ENCODE peak calls at places on chromosomes 5 and 9, in four cellular contexts. One of them, this sample, is unnamed.

GRCh38 chr9:134621558-134622110 is 20.0 kb upstream of the COL5A1 start:
- DNase-seq in fibroblast of lung: no peak
- DNase-seq in astrocyte: no peak
- DNase-seq in mucosa of descending colon: no peak
- DNase-seq in this sample: no peak

GRCh38 chr5:170251462-170251861 is 18.7 kb downstream of the C5orf58 start:
- DNase-seq in fibroblast of lung: no peak
- DNase-seq in astrocyte: no peak
- DNase-seq in mucosa of descending colon: no peak
- DNase-seq in this sample: no peak

GRCh38 chr5:68037541-68037940 is 178.0 kb upstream of the PIK3R1 start:
- DNase-seq in mucosa of descending colon: no peak
- DNase-seq in astrocyte: no peak
- DNase-seq in fibroblast of lung: peak; percentile 23
- DNase-seq in this sample: no peak

GRCh38 chr5:92864591-92864990 is 716.4 kb downstream of the NR2F1-AS1 start:
- DNase-seq in astrocyte: no peak
- DNase-seq in mucosa of descending colon: no peak
- DNase-seq in fibroblast of lung: no peak
- DNase-seq in this sample: no peak

GRCh38 chr5:111748304-111748763 is 8.7 kb downstream of the NREP start:
- DNase-seq in fibroblast of lung: peak; percentile 72
- DNase-seq in mucosa of descending colon: no peak
- DNase-seq in astrocyte: peak; percentile 97
- DNase-seq in this sample: peak; percentile 82

GRCh38 chr9:135326141-135326540 is 153.4 kb upstream of the PPP1R26 start:
- DNase-seq in fibroblast of lung: no peak
- DNase-seq in astrocyte: no peak
- DNase-seq in mucosa of descending colon: no peak
- DNase-seq in this sample: no peak

GRCh38 chr5:29697786-29698414 is 1495.6 kb upstream of the CDH6 start:
- DNase-seq in mucosa of descending colon: no peak
- DNase-seq in astrocyte: no peak
- DNase-seq in fibroblast of lung: no peak
- DNase-seq in this sample: no peak

GRCh38 chr5:65907138-65907537 is 19.2 kb upstream of the ERBIN start:
- DNase-seq in astrocyte: peak; percentile 67
- DNase-seq in fibroblast of lung: no peak
- DNase-seq in mucosa of descending colon: no peak
- DNase-seq in this sample: peak; percentile 63

GRCh38 chr5:139251695-139252288 is 41.7 kb upstream of the MATR3 start:
- DNase-seq in mucosa of descending colon: no peak
- DNase-seq in astrocyte: peak; percentile 45
- DNase-seq in fibroblast of lung: no peak
- DNase-seq in this sample: peak; percentile 58

GRCh38 chr9:108835831-108836230 is 20.0 kb downstream of the ACTL7B start:
- DNase-seq in mucosa of descending colon: no peak
- DNase-seq in astrocyte: no peak
- DNase-seq in fibroblast of lung: no peak
- DNase-seq in this sample: no peak

GRCh38 chr5:92962752-92963151 is 618.3 kb downstream of the NR2F1-AS1 start:
- DNase-seq in mucosa of descending colon: no peak
- DNase-seq in fibroblast of lung: no peak
- DNase-seq in astrocyte: no peak
- DNase-seq in this sample: no peak

GRCh38 chr5:133763744-133764143 is 151.4 kb upstream of the FSTL4 start:
- DNase-seq in fibroblast of lung: no peak
- DNase-seq in astrocyte: no peak
- DNase-seq in mucosa of descending colon: no peak
- DNase-seq in this sample: no peak

GRCh38 chr9:95182854-95183563 is 134.5 kb downstream of the FANCC start:
- DNase-seq in mucosa of descending colon: no peak
- DNase-seq in astrocyte: no peak
- DNase-seq in fibroblast of lung: no peak
- DNase-seq in this sample: no peak

GRCh38 chr9:31390352-31391025 is 994.0 kb upstream of the ACO1 start:
- DNase-seq in fibroblast of lung: no peak
- DNase-seq in astrocyte: no peak
- DNase-seq in mucosa of descending colon: no peak
- DNase-seq in this sample: no peak

GRCh38 chr9:101571114-101571513 is 23.7 kb downstream of the PPP3R2 start:
- DNase-seq in mucosa of descending colon: no peak
- DNase-seq in fibroblast of lung: no peak
- DNase-seq in astrocyte: no peak
- DNase-seq in this sample: no peak

GRCh38 chr5:8570529-8570928 is 701.6 kb downstream of the MTRR start:
- DNase-seq in mucosa of descending colon: no peak
- DNase-seq in astrocyte: no peak
- DNase-seq in fibroblast of lung: no peak
- DNase-seq in this sample: no peak

GRCh38 chr9:17600962-17601593 is 22.2 kb downstream of the SH3GL2 start:
- DNase-seq in fibroblast of lung: peak; percentile 51
- DNase-seq in astrocyte: peak; percentile 59
- DNase-seq in mucosa of descending colon: no peak
- DNase-seq in this sample: no peak

GRCh38 chr5:110075656-110076055 is 385.9 kb downstream of the MAN2A1 start:
- DNase-seq in astrocyte: no peak
- DNase-seq in fibroblast of lung: no peak
- DNase-seq in mucosa of descending colon: no peak
- DNase-seq in this sample: no peak

GRCh38 chr9:126131066-126132010 is 195.3 kb upstream of the MVB12B start:
- DNase-seq in mucosa of descending colon: no peak
- DNase-seq in astrocyte: no peak
- DNase-seq in fibroblast of lung: no peak
- DNase-seq in this sample: no peak

GRCh38 chr9:77011973-77012817 is 7.3 kb upstream of the FOXB2 start:
- DNase-seq in mucosa of descending colon: peak; percentile 80
- DNase-seq in fibroblast of lung: peak; percentile 55
- DNase-seq in astrocyte: no peak
- DNase-seq in this sample: peak; percentile 15

GRCh38 chr5:110159202-110159601 is 469.5 kb downstream of the MAN2A1 start:
- DNase-seq in astrocyte: peak; percentile 74
- DNase-seq in mucosa of descending colon: no peak
- DNase-seq in fibroblast of lung: peak; percentile 47
- DNase-seq in this sample: peak; percentile 46

GRCh38 chr5:97043511-97043910 is 98.9 kb downstream of the LIX1 start:
- DNase-seq in astrocyte: no peak
- DNase-seq in fibroblast of lung: no peak
- DNase-seq in mucosa of descending colon: no peak
- DNase-seq in this sample: no peak

GRCh38 chr9:94843089-94843488 is 116.6 kb downstream of the AOPEP start:
- DNase-seq in fibroblast of lung: no peak
- DNase-seq in mucosa of descending colon: no peak
- DNase-seq in astrocyte: no peak
- DNase-seq in this sample: no peak

GRCh38 chr5:62578540-62578939 is at the start of gene LRRC70:
- DNase-seq in mucosa of descending colon: no peak
- DNase-seq in astrocyte: peak; percentile 57
- DNase-seq in fibroblast of lung: peak; percentile 65
- DNase-seq in this sample: peak; percentile 27

GRCh38 chr5:163917741-163918140 is 412.3 kb downstream of the MAT2B start:
- DNase-seq in mucosa of descending colon: no peak
- DNase-seq in fibroblast of lung: no peak
- DNase-seq in astrocyte: no peak
- DNase-seq in this sample: no peak

GRCh38 chr5:19462019-19462418 is 526.0 kb downstream of the CDH18 start:
- DNase-seq in mucosa of descending colon: no peak
- DNase-seq in fibroblast of lung: no peak
- DNase-seq in astrocyte: no peak
- DNase-seq in this sample: no peak

GRCh38 chr5:138962619-138963370 is 87.7 kb upstream of the LRRTM2 start:
- DNase-seq in mucosa of descending colon: no peak
- DNase-seq in fibroblast of lung: no peak
- DNase-seq in astrocyte: no peak
- DNase-seq in this sample: no peak

DNA sequence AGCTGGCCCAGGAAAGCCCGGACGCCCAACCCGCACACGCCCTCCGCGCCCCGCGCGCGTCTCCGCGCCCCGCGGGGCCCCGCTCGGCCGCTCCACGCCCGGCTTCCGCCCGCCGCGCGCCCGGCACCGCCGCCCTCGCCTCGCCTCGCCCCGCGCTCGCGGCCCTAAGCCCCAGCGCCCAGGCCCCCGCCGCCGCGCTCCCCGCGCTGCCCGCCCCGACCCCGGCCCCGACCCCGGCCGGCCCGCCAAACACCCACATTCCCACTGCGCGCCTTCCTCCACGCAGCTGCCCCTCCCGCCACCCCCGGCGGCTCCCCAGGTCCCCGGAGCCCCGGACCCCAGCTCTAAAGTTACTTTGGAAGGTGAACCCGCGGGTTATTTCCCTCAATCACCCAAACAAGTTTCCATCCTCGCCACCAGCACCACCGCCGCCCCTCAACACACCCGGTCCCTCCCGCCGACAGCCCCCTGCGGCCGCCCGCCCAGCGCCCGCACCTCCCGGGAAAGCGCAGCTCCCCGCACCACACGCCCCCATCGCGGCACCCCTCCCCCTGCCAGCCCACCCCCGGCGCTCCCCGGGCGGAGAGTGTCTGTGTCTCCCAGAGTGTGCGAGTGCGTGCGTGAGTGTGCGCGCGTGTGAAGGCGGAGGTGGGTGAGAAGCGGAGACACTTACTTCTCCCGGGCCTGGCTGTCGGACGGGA is 439 bp downstream of the SSBP2 start:
- DNase-seq in astrocyte: no peak
- DNase-seq in mucosa of descending colon: no peak
- DNase-seq in fibroblast of lung: no peak
- DNase-seq in this sample: no peak
- H3K4me3 ChIP-seq in astrocyte: peak overlapping the region; percentile 72
- H3K4me3 ChIP-seq in mucosa of descending colon: peak overlapping the region; percentile 47
- H3K4me3 ChIP-seq in fibroblast of lung: peak overlapping the region; percentile 34
- H3K4me3 ChIP-seq in this sample: peak overlapping the region; percentile 85

GRCh38 chr9:137570566-137570965 is 8.2 kb downstream of the DPH7 start:
- DNase-seq in astrocyte: no peak
- DNase-seq in mucosa of descending colon: no peak
- DNase-seq in fibroblast of lung: no peak
- DNase-seq in this sample: no peak
- TF ChIP-seq CTCF in astrocyte: no peak
- TF ChIP-seq CTCF in mucosa of descending colon: no peak
- TF ChIP-seq CTCF in fibroblast of lung: no peak
- TF ChIP-seq CTCF in this sample: no peak

DNA sequence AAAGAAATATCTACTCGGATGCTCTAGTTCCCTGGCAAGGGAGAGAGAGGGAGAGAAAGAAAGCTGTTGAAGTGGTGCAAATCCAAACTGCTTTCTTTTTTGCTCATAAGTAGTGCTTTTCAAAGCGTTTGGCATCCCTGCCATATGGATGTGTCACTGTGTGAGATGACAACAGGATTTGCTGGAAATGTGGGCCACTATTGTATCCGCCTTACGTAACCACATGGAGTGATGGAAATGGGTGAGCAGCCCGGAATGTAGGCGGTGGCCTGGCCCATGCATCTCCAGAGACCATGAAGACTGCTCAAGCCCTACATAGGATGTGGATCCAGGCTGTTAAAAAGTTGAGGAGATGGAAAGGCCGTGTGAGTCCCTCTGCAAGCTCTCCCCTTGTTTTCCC is 30.8 kb downstream of the TJP2 start:
- DNase-seq in fibroblast of lung: peak; percentile 56
- DNase-seq in mucosa of descending colon: no peak
- DNase-seq in astrocyte: peak; percentile 74
- DNase-seq in this sample: peak; percentile 77
- H3K4me3 ChIP-seq in fibroblast of lung: peak overlapping the region; percentile 18
- H3K4me3 ChIP-seq in mucosa of descending colon: no peak overlapping the region
- H3K4me3 ChIP-seq in astrocyte: no peak overlapping the region
- H3K4me3 ChIP-seq in this sample: peak overlapping the region; percentile 4

GRCh38 chr5:72268260-72268659 is 51.8 kb downstream of the MRPS27 start:
- DNase-seq in astrocyte: no peak
- DNase-seq in fibroblast of lung: no peak
- DNase-seq in mucosa of descending colon: no peak
- DNase-seq in this sample: no peak
- TF ChIP-seq CTCF in astrocyte: no peak
- TF ChIP-seq CTCF in fibroblast of lung: no peak
- TF ChIP-seq CTCF in mucosa of descending colon: no peak
- TF ChIP-seq CTCF in this sample: no peak

GRCh38 chr5:171312129-171312819 is 3.2 kb downstream of the TLX3 start:
- DNase-seq in astrocyte: no peak
- DNase-seq in fibroblast of lung: peak; percentile 20
- DNase-seq in mucosa of descending colon: no peak
- DNase-seq in this sample: no peak
- H3K4me3 ChIP-seq in astrocyte: peak overlapping the region; percentile 17
- H3K4me3 ChIP-seq in fibroblast of lung: no peak overlapping the region
- H3K4me3 ChIP-seq in mucosa of descending colon: no peak overlapping the region
- H3K4me3 ChIP-seq in this sample: no peak overlapping the region

GRCh38 chr5:141040093-141040762 is 10.9 kb upstream of the PCDHB1 start:
- DNase-seq in astrocyte: no peak
- DNase-seq in fibroblast of lung: no peak
- DNase-seq in mucosa of descending colon: no peak
- DNase-seq in this sample: no peak
- TF ChIP-seq CTCF in astrocyte: no peak
- TF ChIP-seq CTCF in fibroblast of lung: peak; percentile 9
- TF ChIP-seq CTCF in mucosa of descending colon: no peak
- TF ChIP-seq CTCF in this sample: peak; percentile 16

DNA sequence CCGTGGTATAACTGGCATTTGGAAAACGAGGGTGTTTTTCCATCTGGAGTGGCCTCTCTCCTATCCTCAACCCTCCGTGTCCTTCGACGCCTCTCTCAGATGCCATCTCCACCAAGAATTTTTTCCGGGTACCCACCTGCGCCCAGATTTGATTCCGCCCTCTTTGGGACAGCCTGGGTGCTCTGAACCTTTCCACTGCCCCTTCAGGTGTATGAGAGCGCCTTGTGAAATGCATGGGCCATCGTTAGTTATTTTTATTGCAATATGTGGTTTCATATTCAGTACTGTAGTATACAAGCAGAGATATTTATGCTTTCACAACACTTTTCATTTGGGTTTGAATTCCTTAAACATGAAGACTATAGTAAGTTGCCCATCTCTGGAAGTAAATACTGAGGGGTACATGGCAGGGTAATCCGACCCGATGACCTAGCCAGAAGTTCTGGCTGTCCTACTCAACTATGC is 78.2 kb upstream of the IFNE start:
- DNase-seq in fibroblast of lung: peak; percentile 28
- DNase-seq in astrocyte: no peak
- DNase-seq in mucosa of descending colon: no peak
- DNase-seq in this sample: no peak
- H3K4me3 ChIP-seq in fibroblast of lung: peak overlapping the region; percentile 97
- H3K4me3 ChIP-seq in astrocyte: peak overlapping the region; percentile 96
- H3K4me3 ChIP-seq in mucosa of descending colon: no peak overlapping the region
- H3K4me3 ChIP-seq in this sample: peak overlapping the region; percentile 76

DNA sequence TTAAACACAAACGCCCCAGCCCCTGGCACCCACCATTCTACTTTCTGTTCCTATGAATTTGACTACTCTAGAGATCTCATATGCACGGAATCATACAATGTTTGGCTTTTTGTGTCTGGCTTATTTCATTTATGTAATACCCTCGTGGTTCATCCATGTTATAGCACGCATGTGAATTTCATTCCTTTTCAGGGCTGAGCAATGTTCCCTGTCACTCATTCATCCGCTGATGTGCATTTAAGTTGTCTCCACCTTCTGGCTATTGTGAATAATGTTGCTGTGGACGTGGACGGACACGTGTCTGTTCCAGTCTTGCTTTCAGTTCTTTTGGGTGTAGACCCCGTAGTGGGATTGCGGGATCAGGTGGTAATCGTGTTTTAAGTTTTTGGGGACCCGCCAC is 79.9 kb upstream of the BARHL1 start:
- DNase-seq in astrocyte: no peak
- DNase-seq in fibroblast of lung: no peak
- DNase-seq in mucosa of descending colon: no peak
- DNase-seq in this sample: no peak
- TF ChIP-seq CTCF in astrocyte: no peak
- TF ChIP-seq CTCF in fibroblast of lung: no peak
- TF ChIP-seq CTCF in mucosa of descending colon: no peak
- TF ChIP-seq CTCF in this sample: no peak

This sample was measured in AG10803.